ENCODE peak calls at places on chromosomes 3 and 15, in four cellular contexts. B, U, F and T are unnamed samples. For H3K4me1, the result is how much of the 10 kb centered on the place peaks cover.

GRCh38 chr15:36356978-36357582 is 222.3 kb upstream of the CDIN1 start:
- DNase-seq in B (no peak), U (no peak), F (no peak), T (no peak)

GRCh38 chr3:129936757-129937156 is 37.8 kb upstream of the TRH start:
- DNase-seq in B (peak), U (peak), F (peak), T (peak)

GRCh38 chr15:22265056-22265945 is 185.0 kb downstream of the OR4M2 start:
- DNase-seq in B (no peak), U (no peak), F (peak), T (no peak)

GRCh38 chr3:95048564-95048963 is 985.7 kb downstream of the NSUN3 start:
- DNase-seq in B (no peak), U (no peak), F (no peak), T (no peak)

GRCh38 chr15:28098766-28099554 is at the start of gene OCA2:
- DNase-seq in B (peak), U (peak), F (peak), T (peak)

GRCh38 chr3:128151758-128152274 is 1.5 kb upstream of the EEFSEC start:
- DNase-seq in B (no peak), U (no peak), F (no peak), T (no peak)

GRCh38 chr3:82163907-82164520 is 402.6 kb upstream of the GBE1 start:
- DNase-seq in B (no peak), U (no peak), F (no peak), T (no peak)

GRCh38 chr3:66396161-66396760 is 104.6 kb downstream of the LRIG1 start:
- DNase-seq in B (no peak), U (peak), F (no peak), T (no peak)

GRCh38 chr3:151445283-151446001 is 15.4 kb downstream of the IGSF10 start:
- DNase-seq in B (no peak), U (no peak), F (no peak), T (no peak)

GRCh38 chr3:121883507-121883906 is 10.7 kb upstream of the SLC15A2 start:
- DNase-seq in B (no peak), U (no peak), F (no peak), T (no peak)

GRCh38 chr3:38137615-38138346 is 680 bp upstream of the MYD88 start:
- DNase-seq in B (no peak), U (peak), F (peak), T (no peak)

GRCh38 chr15:60116456-60117089 is 112.5 kb downstream of the FOXB1 start:
- DNase-seq in B (no peak), U (no peak), F (no peak), T (no peak)

GRCh38 chr3:168090306-168091085 is 5.2 kb downstream of the GOLIM4 start:
- DNase-seq in B (no peak), U (no peak), F (no peak), T (no peak)

GRCh38 chr3:106030620-106030945 is 161.8 kb upstream of the CBLB start:
- DNase-seq in B (no peak), U (no peak), F (no peak), T (no peak)

GRCh38 chr3:108407858-108408257 is 102.5 kb downstream of the MYH15 start:
- DNase-seq in B (no peak), U (no peak), F (no peak), T (no peak)

GRCh38 chr15:64893481-64894394 is 18.0 kb upstream of the ANKDD1A start:
- DNase-seq in B (peak), U (peak), F (peak), T (peak)

GRCh38 chr3:139225551-139225950 is 118.3 kb upstream of the MRPS22 start:
- DNase-seq in B (no peak), U (peak), F (no peak), T (no peak)

GRCh38 chr3:37787027-37787868 is 74.4 kb upstream of the CTDSPL start:
- DNase-seq in B (no peak), U (no peak), F (no peak), T (no peak)

GRCh38 chr3:71671176-71671845 is 53.9 kb downstream of the EIF4E3 start:
- DNase-seq in B (no peak), U (no peak), F (no peak), T (no peak)

GRCh38 chr3:190319660-190320059 is 2.6 kb downstream of the CLDN1 start:
- DNase-seq in B (no peak), U (peak), F (no peak), T (no peak)

GRCh38 chr3:170228093-170228766 is 6.0 kb downstream of the PRKCI start:
- DNase-seq in B (no peak), U (no peak), F (no peak), T (no peak)

GRCh38 chr3:129019266-129019665 is 18.2 kb downstream of the EFCC1 start:
- DNase-seq in B (no peak), U (no peak), F (no peak), T (no peak)

GRCh38 chr3:133238015-133238414 is 161.8 kb upstream of the BFSP2 start:
- DNase-seq in B (no peak), U (no peak), F (no peak), T (no peak)

GRCh38 chr3:183524476-183524875 is 31.0 kb downstream of the KLHL6 start:
- DNase-seq in B (no peak), U (no peak), F (no peak), T (no peak)

GRCh38 chr3:16392733-16393132 is 120.8 kb downstream of the RFTN1 start:
- DNase-seq in B (no peak), U (no peak), F (no peak), T (no peak)

GRCh38 chr15:52749250-52749649 is 40.9 kb downstream of the ONECUT1 start:
- DNase-seq in B (no peak), U (no peak), F (no peak), T (no peak)
- H3K4me1 ChIP-seq in B (under half), U (under half), F (under half), T (under half)

GRCh38 chr3:156617145-156617544 is 57.2 kb upstream of the TIPARP start:
- DNase-seq in B (no peak), U (no peak), F (no peak), T (no peak)
- H3K4me1 ChIP-seq in B (under half), U (under half), F (under half), T (under half)

GRCh38 chr3:134350266-134350665 is 24.0 kb downstream of the AMOTL2 start:
- DNase-seq in B (no peak), U (no peak), F (peak), T (no peak)
- H3K4me1 ChIP-seq in B (half or more), U (half or more), F (under half), T (under half)

DNA sequence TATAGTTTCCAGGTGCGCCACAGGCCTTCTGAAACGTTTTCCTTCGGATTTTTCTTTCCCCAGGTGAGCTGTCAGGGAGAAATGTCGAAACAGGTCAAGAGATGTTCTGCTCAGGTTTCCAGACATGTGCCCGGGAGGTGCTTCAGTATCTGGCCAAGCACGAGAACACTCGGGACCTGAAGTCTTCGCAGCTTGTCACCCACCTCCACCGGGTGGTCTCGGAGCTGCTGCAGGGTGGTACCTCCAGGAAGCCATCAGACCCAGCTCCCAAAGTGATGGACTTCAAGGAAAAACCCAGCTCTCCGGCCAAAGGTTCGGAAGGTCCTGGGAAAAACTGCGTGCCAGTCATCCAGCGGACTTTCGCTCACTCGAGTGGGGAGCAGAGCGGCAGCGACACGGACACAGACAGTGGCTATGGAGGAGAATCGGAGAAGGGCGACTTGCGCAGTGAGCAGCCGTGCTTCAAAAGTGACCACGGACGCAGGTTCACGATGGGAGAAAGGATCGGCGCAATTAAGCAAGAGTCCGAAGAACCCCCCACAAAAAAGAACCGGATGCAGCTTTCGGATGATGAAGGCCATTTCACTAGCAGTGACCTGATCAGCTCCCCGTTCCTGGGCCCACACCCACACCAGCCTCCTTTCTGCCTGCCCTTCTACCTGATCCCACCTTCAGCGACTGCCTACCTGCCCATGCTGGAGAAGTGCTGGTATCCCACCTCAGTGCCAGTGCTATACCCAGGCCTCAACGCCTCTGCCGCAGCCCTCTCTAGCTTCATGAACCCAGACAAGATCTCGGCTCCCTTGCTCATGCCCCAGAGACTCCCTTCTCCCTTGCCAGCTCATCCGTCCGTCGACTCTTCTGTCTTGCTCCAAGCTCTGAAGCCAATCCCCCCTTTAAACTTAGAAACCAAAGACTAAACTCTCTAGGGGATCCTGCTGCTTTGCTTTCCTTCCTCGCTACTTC is 3.8 kb downstream of the BHLHE40 start:
- DNase-seq in B (no peak), U (peak), F (no peak), T (no peak)
- H3K4me1 ChIP-seq in B (half or more), U (half or more), F (half or more), T (under half)

DNA sequence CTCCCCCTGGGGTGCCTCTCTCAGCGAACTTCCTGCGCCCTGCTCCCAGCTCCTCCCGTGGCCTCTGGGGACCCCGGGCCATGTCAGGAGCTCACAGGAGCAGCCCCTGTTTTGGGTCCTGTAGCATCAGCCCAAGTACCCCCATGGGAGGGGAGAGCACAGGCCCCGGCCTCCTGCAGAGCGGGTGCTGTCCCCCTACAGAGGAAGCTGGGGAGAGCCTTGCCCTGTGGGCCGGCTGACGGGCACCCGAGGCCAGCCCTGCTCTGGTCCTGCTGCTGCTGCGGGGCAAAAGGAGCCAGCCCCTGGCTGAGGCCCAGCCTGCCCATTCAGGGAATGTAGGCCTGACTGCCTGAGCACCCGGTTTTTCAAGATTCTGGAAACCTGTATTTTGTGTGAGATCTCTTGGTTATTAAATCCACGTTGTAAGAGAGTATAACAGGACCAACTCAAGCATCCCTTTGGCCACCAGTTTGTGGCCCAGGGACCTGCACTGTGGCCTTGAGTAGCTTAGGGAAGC is 12.4 kb downstream of the PLXNA1 start:
- DNase-seq in B (no peak), U (no peak), F (no peak), T (no peak)
- H3K4me1 ChIP-seq in B (half or more), U (under half), F (half or more), T (under half)

GRCh38 chr3:172167892-172168648 is 128.7 kb downstream of the FNDC3B start:
- DNase-seq in B (no peak), U (no peak), F (no peak), T (no peak)

GRCh38 chr3:172170841-172171240 is 131.5 kb downstream of the FNDC3B start:
- DNase-seq in B (no peak), U (no peak), F (no peak), T (no peak)

GRCh38 chr3:172171396-172172075 is 132.2 kb downstream of the FNDC3B start:
- DNase-seq in B (no peak), U (no peak), F (no peak), T (no peak)

GRCh38 chr3:172173316-172174271 is 134.2 kb downstream of the FNDC3B start:
- DNase-seq in B (no peak), U (no peak), F (no peak), T (no peak)

GRCh38 chr3:172170310-172170709 is 130.9 kb downstream of the FNDC3B start:
- DNase-seq in B (no peak), U (no peak), F (no peak), T (no peak)
- H3K4me1 ChIP-seq in B (half or more), U (under half), F (under half), T (under half)

GRCh38 chr3:123071581-123071980 is 4.8 kb downstream of the PDIA5 start:
- DNase-seq in B (no peak), U (no peak), F (no peak), T (no peak)
- H3K4me1 ChIP-seq in B (under half), U (half or more), F (under half), T (under half)

DNA sequence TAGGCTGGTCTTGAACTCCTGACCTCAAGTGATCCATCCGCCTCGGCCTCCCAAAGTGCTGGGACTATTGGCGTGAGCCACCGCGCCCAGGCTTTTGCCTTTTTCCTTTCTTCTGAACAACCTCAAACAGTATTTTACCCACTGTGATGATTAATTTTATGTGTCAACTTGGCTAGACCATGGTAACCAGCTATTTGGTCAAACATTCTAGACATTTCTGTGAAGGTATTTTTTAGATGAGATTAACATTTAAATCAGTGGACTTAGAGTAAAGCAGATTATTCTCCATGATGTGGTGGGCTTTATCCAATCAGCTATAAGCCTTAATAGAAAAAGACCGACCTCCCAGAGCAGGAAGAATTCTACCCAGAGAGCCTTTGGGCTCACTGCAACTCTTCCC is 6.0 kb downstream of the SPATA12 start:
- DNase-seq in B (no peak), U (no peak), F (peak), T (no peak)
- H3K4me1 ChIP-seq in B (under half), U (under half), F (under half), T (under half)